ENCODE peak calls at places on chromosomes 16 and 17, in nine cellular contexts. B is AG10803; F is A549; O is CD8-positive, alpha-beta T cell; U is progenitor cell of endocrine pancreas; J is glutamatergic neuron; Z is mucosa of descending colon; L is fibroblast of mammary gland; C is nephron progenitor cell. S is an unnamed sample.
A peak's percentile ranks its signal among the peaks of the same experiment; 100 is the strongest.

GRCh38 chr16:49643429-49644142 is 212.3 kb downstream of the ZNF423 start:
- DNase-seq in L (peak; percentile 86), B (peak; percentile 73), C (no peak), F (no peak), O (no peak), U (no peak), Z (no peak), J (no peak), S (peak; percentile 24)

GRCh38 chr17:72778161-72779151 is 314.0 kb downstream of the SLC39A11 start:
- DNase-seq in F (no peak), O (no peak), J (peak; percentile 69), L (no peak), Z (no peak), C (no peak), B (no peak), U (no peak), S (no peak)

GRCh38 chr17:78985395-78985794 is 5.7 kb upstream of the LGALS3BP start:
- DNase-seq in C (no peak), U (no peak), L (no peak), B (no peak), O (no peak), J (no peak), Z (no peak), F (no peak), S (no peak)

GRCh38 chr17:38907930-38908675 is 17.3 kb upstream of the LASP1NB start:
- DNase-seq in F (no peak), C (no peak), O (no peak), B (no peak), L (no peak), J (no peak), U (no peak), Z (no peak), S (no peak)

GRCh38 chr17:77449908-77450741 is 309.4 kb downstream of the SEC14L1 start:
- DNase-seq in C (peak; percentile 83), B (peak; percentile 62), Z (peak; percentile 81), O (no peak), U (no peak), L (peak; percentile 87), F (no peak), J (peak; percentile 86), S (peak; percentile 65)

GRCh38 chr16:74623214-74623842 is 16.4 kb upstream of the GLG1 start:
- DNase-seq in C (no peak), J (no peak), U (no peak), B (peak; percentile 62), L (peak; percentile 73), F (peak; percentile 68), Z (peak; percentile 15), O (no peak), S (peak; percentile 39)

GRCh38 chr17:7589204-7589868 is 558 bp downstream of the SOX15 start:
- DNase-seq in F (peak; percentile 72), U (peak; percentile 58), C (peak; percentile 79), Z (peak; percentile 86), O (peak; percentile 44), B (peak; percentile 83), L (peak; percentile 88), J (peak; percentile 87), S (peak; percentile 78)

GRCh38 chr17:1147664-1148063 is 32.1 kb downstream of the ABR start:
- DNase-seq in J (peak; percentile 73), B (peak; percentile 20), F (peak; percentile 88), O (no peak), U (no peak), Z (peak; percentile 95), C (peak; percentile 59), L (peak; percentile 56), S (peak; percentile 43)

GRCh38 chr16:11136600-11136999 is 119.4 kb downstream of the SOCS1 start:
- DNase-seq in B (peak; percentile 29), U (no peak), O (no peak), F (no peak), C (no peak), Z (no peak), J (no peak), L (peak; percentile 34), S (peak; percentile 19)

GRCh38 chr17:6753006-6753445 is 2.8 kb upstream of the XAF1 start:
- DNase-seq in C (no peak), J (no peak), F (no peak), Z (peak; percentile 21), O (peak; percentile 42), B (peak; percentile 93), U (no peak), L (peak; percentile 87), S (peak; percentile 58)

GRCh38 chr16:80100846-80101451 is 439.8 kb upstream of the DYNLRB2 start:
- DNase-seq in U (no peak), B (no peak), C (no peak), J (no peak), F (no peak), Z (no peak), O (no peak), L (no peak), S (no peak)

GRCh38 chr17:49739662-49740271 is 24.2 kb downstream of the FAM117A start:
- DNase-seq in U (no peak), C (no peak), B (no peak), J (no peak), Z (peak; percentile 78), L (peak; percentile 31), O (peak; percentile 95), F (no peak), S (no peak)

GRCh38 chr17:77651983-77652382 is 306.5 kb upstream of the TNRC6C start:
- DNase-seq in B (no peak), O (no peak), F (no peak), U (no peak), Z (no peak), C (no peak), J (no peak), L (no peak), S (no peak)

GRCh38 chr16:2054543-2055245 is 6.9 kb downstream of the TSC2 start:
- DNase-seq in Z (peak; percentile 94), O (no peak), F (no peak), L (no peak), C (no peak), U (no peak), B (no peak), J (no peak), S (no peak)

GRCh38 chr17:27319536-27320221 is 25.8 kb downstream of the WSB1 start:
- DNase-seq in F (no peak), O (no peak), J (no peak), Z (peak; percentile 65), U (no peak), B (peak; percentile 81), C (no peak), L (peak; percentile 73), S (peak; percentile 9)

DNA sequence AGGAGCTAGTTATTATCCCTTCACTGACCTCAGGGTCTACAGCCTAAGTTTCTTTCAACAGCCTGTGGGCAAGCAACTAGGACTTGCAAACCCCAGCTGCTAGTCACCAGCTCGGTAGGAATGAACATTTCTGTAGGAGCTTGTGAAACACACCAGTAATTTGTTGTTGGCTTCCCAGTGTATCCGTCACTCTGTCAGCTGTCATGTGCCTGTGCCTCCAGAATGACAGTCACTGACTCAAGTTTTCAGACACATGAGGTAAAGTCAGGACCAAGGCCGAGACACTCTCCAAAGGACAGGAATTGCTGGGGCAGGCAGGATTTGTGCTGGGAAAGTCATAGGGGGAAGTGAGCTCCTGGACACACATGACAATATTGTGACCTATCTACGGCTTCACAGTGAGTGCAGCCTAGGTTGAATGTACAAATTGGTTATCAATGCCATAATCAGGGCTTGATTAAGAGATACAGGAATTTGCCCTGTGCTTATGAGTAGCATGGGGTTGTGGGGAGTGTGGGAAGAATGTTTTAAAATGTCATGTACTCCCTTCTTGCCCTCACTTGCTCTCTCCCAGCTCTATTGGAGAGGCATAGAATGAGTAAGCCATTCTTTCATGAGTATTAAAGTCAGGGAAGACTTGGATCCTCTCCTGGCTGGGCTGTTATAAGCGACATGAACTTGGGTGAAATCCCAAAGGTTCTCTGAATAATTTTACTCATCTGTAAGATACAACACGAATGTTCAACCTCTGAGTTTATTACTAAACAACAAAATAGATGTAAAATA is 391.4 kb downstream of the UTP18 start:
- DNase-seq in O (no peak), U (no peak), Z (no peak), L (no peak), C (no peak), J (no peak), B (no peak), F (no peak), S (no peak)
- TF ChIP-seq CTCF in O (no peak), U (no peak), Z (no peak), L (no peak), C (no peak), J (no peak), B (no peak), F (no peak), S (no peak)

GRCh38 chr17:45740553-45741330 is 43.4 kb upstream of the CRHR1 start:
- DNase-seq in U (no peak), J (peak; percentile 65), C (peak; percentile 72), F (peak; percentile 63), Z (peak; percentile 10), L (peak; percentile 45), B (peak; percentile 2), O (no peak), S (peak; percentile 45)
- TF ChIP-seq CTCF in U (no peak), J (no peak), C (no peak), F (no peak), Z (no peak), L (no peak), B (no peak), O (no peak), S (no peak)

GRCh38 chr16:58198022-58198683 is at the start of gene CSNK2A2:
- DNase-seq in Z (peak; percentile 75), O (peak; percentile 59), F (peak; percentile 72), C (peak; percentile 76), B (peak; percentile 71), L (peak; percentile 59), U (peak; percentile 61), J (peak; percentile 76), S (peak; percentile 28)
- TF ChIP-seq CTCF in Z (peak; percentile 33), O (no peak), F (peak; percentile 83), C (no peak), B (peak; percentile 15), L (no peak), U (peak; percentile 53), J (no peak), S (peak; percentile 32)

GRCh38 chr16:46915483-46916025 is 31.4 kb downstream of the GPT2 start:
- DNase-seq in J (no peak), U (no peak), O (no peak), F (no peak), L (no peak), Z (no peak), B (no peak), C (no peak), S (no peak)

GRCh38 chr16:46918400-46918799 is 34.2 kb downstream of the GPT2 start:
- DNase-seq in C (no peak), Z (no peak), O (no peak), U (no peak), B (no peak), L (no peak), F (no peak), J (no peak), S (no peak)

GRCh38 chr16:46914556-46915201 is 30.5 kb downstream of the GPT2 start:
- DNase-seq in C (no peak), F (no peak), B (no peak), J (peak; percentile 35), L (no peak), Z (no peak), U (no peak), O (no peak), S (no peak)

GRCh38 chr16:46918905-46919792 is 35.0 kb downstream of the GPT2 start:
- DNase-seq in L (no peak), F (no peak), O (no peak), Z (peak; percentile 41), U (no peak), B (no peak), J (peak; percentile 86), C (peak; percentile 50), S (no peak)

DNA sequence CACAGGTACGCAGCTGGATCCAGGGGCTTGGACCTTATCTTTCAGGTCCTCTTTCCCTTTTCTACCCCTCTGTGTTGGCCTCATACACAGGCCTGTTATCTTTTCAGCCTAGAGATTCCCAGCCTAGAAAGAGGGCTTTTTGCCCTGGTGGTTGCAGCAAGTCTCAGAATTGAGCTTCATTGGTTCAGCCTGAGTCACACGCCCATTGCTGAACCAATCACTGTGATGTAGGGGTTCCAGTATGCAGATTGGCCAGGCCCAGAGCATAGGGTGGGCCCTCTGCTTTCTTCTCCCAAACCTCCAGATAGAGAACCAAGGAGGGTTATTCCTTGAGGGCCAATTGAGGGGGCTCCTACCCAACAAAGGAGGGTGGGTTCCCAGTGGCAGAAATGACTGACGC is 32.8 kb downstream of the GPT2 start:
- DNase-seq in B (no peak), U (no peak), O (no peak), F (peak; percentile 18), C (no peak), Z (no peak), L (peak; percentile 21), J (no peak), S (no peak)
- TF ChIP-seq CTCF in B (no peak), U (no peak), O (no peak), F (no peak), C (no peak), Z (no peak), L (no peak), J (no peak), S (no peak)

S was measured in HFFc6.